ENCODE peak calls at places on chromosomes 4 and X, in seven cellular contexts. One of them, this sample, is unnamed.

GRCh38 chrX:111756486-111756885 is 75.5 kb downstream of the ALG13 start:
- DNase-seq in A549: no peak
- DNase-seq in HL-60: no peak
- DNase-seq in stomach: no peak
- DNase-seq in H9: no peak
- DNase-seq in activated B cell treated with CpG ODN at 0.5 μM for 24 hours: no peak
- DNase-seq in AG09309: no peak
- DNase-seq in this sample: no peak

GRCh38 chrX:132631579-132632232 is 142.9 kb upstream of the MBNL3 start:
- DNase-seq in A549: peak; percentile 36
- DNase-seq in HL-60: peak; percentile 12
- DNase-seq in stomach: no peak
- DNase-seq in H9: no peak
- DNase-seq in activated B cell treated with CpG ODN at 0.5 μM for 24 hours: no peak
- DNase-seq in AG09309: peak; percentile 11
- DNase-seq in this sample: no peak

GRCh38 chr4:80143305-80143679 is 54.0 kb upstream of the PRDM8 start:
- DNase-seq in A549: no peak
- DNase-seq in HL-60: no peak
- DNase-seq in stomach: no peak
- DNase-seq in H9: no peak
- DNase-seq in activated B cell treated with CpG ODN at 0.5 μM for 24 hours: no peak
- DNase-seq in AG09309: no peak
- DNase-seq in this sample: no peak

GRCh38 chr4:85734446-85734845 is 259.5 kb downstream of the ARHGAP24 start:
- DNase-seq in A549: no peak
- DNase-seq in HL-60: no peak
- DNase-seq in stomach: no peak
- DNase-seq in H9: no peak
- DNase-seq in activated B cell treated with CpG ODN at 0.5 μM for 24 hours: no peak
- DNase-seq in AG09309: no peak
- DNase-seq in this sample: no peak

GRCh38 chr4:176805155-176805554 is 12.4 kb upstream of the VEGFC start:
- DNase-seq in A549: no peak
- DNase-seq in HL-60: no peak
- DNase-seq in stomach: no peak
- DNase-seq in H9: no peak
- DNase-seq in activated B cell treated with CpG ODN at 0.5 μM for 24 hours: no peak
- DNase-seq in AG09309: no peak
- DNase-seq in this sample: no peak

GRCh38 chr4:1300466-1301455 is 11.1 kb downstream of the MAEA start:
- DNase-seq in A549: no peak
- DNase-seq in HL-60: peak; percentile 99
- DNase-seq in stomach: peak; percentile 53
- DNase-seq in H9: no peak
- DNase-seq in activated B cell treated with CpG ODN at 0.5 μM for 24 hours: no peak
- DNase-seq in AG09309: peak; percentile 43
- DNase-seq in this sample: no peak

GRCh38 chr4:14856076-14856926 is 146.0 kb upstream of the CPEB2 start:
- DNase-seq in A549: peak; percentile 88
- DNase-seq in HL-60: peak; percentile 61
- DNase-seq in stomach: peak; percentile 58
- DNase-seq in H9: no peak
- DNase-seq in activated B cell treated with CpG ODN at 0.5 μM for 24 hours: no peak
- DNase-seq in AG09309: peak; percentile 83
- DNase-seq in this sample: no peak

GRCh38 chrX:6074532-6074931 is 154.1 kb downstream of the NLGN4X start:
- DNase-seq in A549: no peak
- DNase-seq in HL-60: no peak
- DNase-seq in stomach: no peak
- DNase-seq in H9: no peak
- DNase-seq in activated B cell treated with CpG ODN at 0.5 μM for 24 hours: no peak
- DNase-seq in AG09309: no peak
- DNase-seq in this sample: no peak

GRCh38 chrX:334971-335757 is 16.6 kb upstream of the GTPBP6 start:
- DNase-seq in A549: no peak
- DNase-seq in HL-60: no peak
- DNase-seq in stomach: no peak
- DNase-seq in H9: no peak
- DNase-seq in activated B cell treated with CpG ODN at 0.5 μM for 24 hours: no peak
- DNase-seq in AG09309: no peak
- DNase-seq in this sample: no peak

GRCh38 chr4:168677063-168677462 is 180.2 kb downstream of the PALLD start:
- DNase-seq in A549: no peak
- DNase-seq in HL-60: no peak
- DNase-seq in stomach: no peak
- DNase-seq in H9: no peak
- DNase-seq in activated B cell treated with CpG ODN at 0.5 μM for 24 hours: no peak
- DNase-seq in AG09309: no peak
- DNase-seq in this sample: no peak

GRCh38 chr4:2174061-2174460 is 67.9 kb downstream of the HAUS3 start:
- DNase-seq in A549: no peak
- DNase-seq in HL-60: no peak
- DNase-seq in stomach: no peak
- DNase-seq in H9: no peak
- DNase-seq in activated B cell treated with CpG ODN at 0.5 μM for 24 hours: no peak
- DNase-seq in AG09309: no peak
- DNase-seq in this sample: no peak

GRCh38 chrX:13885591-13885990 is 68.7 kb upstream of the GPM6B start:
- DNase-seq in A549: no peak
- DNase-seq in HL-60: no peak
- DNase-seq in stomach: no peak
- DNase-seq in H9: no peak
- DNase-seq in activated B cell treated with CpG ODN at 0.5 μM for 24 hours: no peak
- DNase-seq in AG09309: no peak
- DNase-seq in this sample: no peak

GRCh38 chr4:139913995-139914394 is 240.0 kb downstream of the MAML3 start:
- DNase-seq in A549: no peak
- DNase-seq in HL-60: no peak
- DNase-seq in stomach: no peak
- DNase-seq in H9: no peak
- DNase-seq in activated B cell treated with CpG ODN at 0.5 μM for 24 hours: no peak
- DNase-seq in AG09309: peak; percentile 40
- DNase-seq in this sample: no peak

GRCh38 chr4:7001271-7001670 is 41.9 kb upstream of the TADA2B start:
- DNase-seq in A549: no peak
- DNase-seq in HL-60: no peak
- DNase-seq in stomach: no peak
- DNase-seq in H9: no peak
- DNase-seq in activated B cell treated with CpG ODN at 0.5 μM for 24 hours: no peak
- DNase-seq in AG09309: no peak
- DNase-seq in this sample: no peak

GRCh38 chr4:7434766-7435150 is at the start of gene PSAPL1:
- DNase-seq in A549: peak; percentile 35
- DNase-seq in HL-60: no peak
- DNase-seq in stomach: peak; percentile 74
- DNase-seq in H9: peak; percentile 74
- DNase-seq in activated B cell treated with CpG ODN at 0.5 μM for 24 hours: no peak
- DNase-seq in AG09309: no peak
- DNase-seq in this sample: no peak

GRCh38 chrX:18179446-18179845 is 41.2 kb downstream of the BEND2 start:
- DNase-seq in A549: no peak
- DNase-seq in HL-60: no peak
- DNase-seq in stomach: no peak
- DNase-seq in H9: no peak
- DNase-seq in activated B cell treated with CpG ODN at 0.5 μM for 24 hours: no peak
- DNase-seq in AG09309: no peak
- DNase-seq in this sample: no peak

GRCh38 chr4:137819964-137820383 is 287.7 kb upstream of the PCDH18 start:
- DNase-seq in A549: peak; percentile 53
- DNase-seq in HL-60: peak; percentile 26
- DNase-seq in stomach: no peak
- DNase-seq in H9: peak; percentile 60
- DNase-seq in activated B cell treated with CpG ODN at 0.5 μM for 24 hours: no peak
- DNase-seq in AG09309: peak; percentile 17
- DNase-seq in this sample: no peak

GRCh38 chr4:99378876-99379275 is 26.3 kb upstream of the ADH1C start:
- DNase-seq in A549: no peak
- DNase-seq in HL-60: no peak
- DNase-seq in stomach: no peak
- DNase-seq in H9: no peak
- DNase-seq in activated B cell treated with CpG ODN at 0.5 μM for 24 hours: no peak
- DNase-seq in AG09309: no peak
- DNase-seq in this sample: no peak

GRCh38 chrX:24332868-24333267 is 19.0 kb upstream of the SUPT20HL2 start:
- DNase-seq in A549: no peak
- DNase-seq in HL-60: no peak
- DNase-seq in stomach: no peak
- DNase-seq in H9: no peak
- DNase-seq in activated B cell treated with CpG ODN at 0.5 μM for 24 hours: no peak
- DNase-seq in AG09309: no peak
- DNase-seq in this sample: no peak

GRCh38 chrX:111041018-111041462 is 55.0 kb upstream of the PAK3 start:
- DNase-seq in A549: peak; percentile 51
- DNase-seq in HL-60: peak; percentile 71
- DNase-seq in stomach: no peak
- DNase-seq in H9: no peak
- DNase-seq in activated B cell treated with CpG ODN at 0.5 μM for 24 hours: no peak
- DNase-seq in AG09309: peak; percentile 87
- DNase-seq in this sample: no peak

GRCh38 chrX:124015721-124016120 is 54.2 kb downstream of the STAG2 start:
- DNase-seq in A549: no peak
- DNase-seq in HL-60: no peak
- DNase-seq in stomach: no peak
- DNase-seq in H9: no peak
- DNase-seq in activated B cell treated with CpG ODN at 0.5 μM for 24 hours: no peak
- DNase-seq in AG09309: no peak
- DNase-seq in this sample: no peak

GRCh38 chrX:124023838-124024238 is 62.3 kb downstream of the STAG2 start:
- DNase-seq in A549: peak; percentile 20
- DNase-seq in HL-60: no peak
- DNase-seq in stomach: no peak
- DNase-seq in H9: no peak
- DNase-seq in activated B cell treated with CpG ODN at 0.5 μM for 24 hours: no peak
- DNase-seq in AG09309: no peak
- DNase-seq in this sample: no peak

GRCh38 chrX:124018031-124018430 is 56.5 kb downstream of the STAG2 start:
- DNase-seq in A549: no peak
- DNase-seq in HL-60: no peak
- DNase-seq in stomach: no peak
- DNase-seq in H9: no peak
- DNase-seq in activated B cell treated with CpG ODN at 0.5 μM for 24 hours: no peak
- DNase-seq in AG09309: no peak
- DNase-seq in this sample: no peak
- TF ChIP-seq CTCF in A549: peak; percentile 25
- TF ChIP-seq CTCF in HL-60: no peak
- TF ChIP-seq CTCF in stomach: no peak
- TF ChIP-seq CTCF in H9: no peak
- TF ChIP-seq CTCF in activated B cell treated with CpG ODN at 0.5 μM for 24 hours: no peak
- TF ChIP-seq CTCF in AG09309: peak; percentile 20
- TF ChIP-seq CTCF in this sample: no peak

GRCh38 chr4:152666946-152667345 is 12.9 kb downstream of the TMEM154 start:
- DNase-seq in A549: no peak
- DNase-seq in HL-60: no peak
- DNase-seq in stomach: no peak
- DNase-seq in H9: no peak
- DNase-seq in activated B cell treated with CpG ODN at 0.5 μM for 24 hours: no peak
- DNase-seq in AG09309: no peak
- DNase-seq in this sample: no peak
- TF ChIP-seq CTCF in A549: no peak
- TF ChIP-seq CTCF in HL-60: no peak
- TF ChIP-seq CTCF in stomach: no peak
- TF ChIP-seq CTCF in H9: no peak
- TF ChIP-seq CTCF in activated B cell treated with CpG ODN at 0.5 μM for 24 hours: no peak
- TF ChIP-seq CTCF in AG09309: no peak
- TF ChIP-seq CTCF in this sample: no peak

GRCh38 chr4:89609756-89610155 is 227.2 kb downstream of the SNCA start:
- DNase-seq in A549: no peak
- DNase-seq in HL-60: no peak
- DNase-seq in stomach: no peak
- DNase-seq in H9: no peak
- DNase-seq in activated B cell treated with CpG ODN at 0.5 μM for 24 hours: no peak
- DNase-seq in AG09309: no peak
- DNase-seq in this sample: no peak

GRCh38 chr4:89614155-89614554 is 222.8 kb downstream of the SNCA start:
- DNase-seq in A549: no peak
- DNase-seq in HL-60: no peak
- DNase-seq in stomach: no peak
- DNase-seq in H9: no peak
- DNase-seq in activated B cell treated with CpG ODN at 0.5 μM for 24 hours: no peak
- DNase-seq in AG09309: no peak
- DNase-seq in this sample: no peak

GRCh38 chr4:89615056-89615455 is 221.9 kb downstream of the SNCA start:
- DNase-seq in A549: no peak
- DNase-seq in HL-60: no peak
- DNase-seq in stomach: no peak
- DNase-seq in H9: no peak
- DNase-seq in activated B cell treated with CpG ODN at 0.5 μM for 24 hours: no peak
- DNase-seq in AG09309: no peak
- DNase-seq in this sample: no peak

DNA sequence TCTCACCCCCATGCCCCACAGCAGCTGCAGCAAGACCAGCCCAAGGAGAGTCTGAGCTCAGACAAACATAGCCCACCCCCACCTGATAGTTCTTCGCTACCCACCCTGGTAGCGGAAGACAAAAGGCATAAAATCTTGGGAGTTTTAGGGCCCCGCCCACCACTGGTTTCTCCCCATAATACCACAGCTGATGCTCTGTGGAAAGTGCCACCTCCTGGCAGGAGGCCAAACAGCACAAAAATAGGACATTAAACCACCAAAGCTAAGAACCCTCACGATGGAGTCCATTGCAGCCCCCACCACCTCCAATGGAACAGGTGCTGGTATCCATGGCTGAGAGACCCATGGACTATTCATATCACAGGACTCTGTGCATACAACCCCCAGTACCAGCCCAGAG is 226.7 kb downstream of the SNCA start:
- DNase-seq in A549: no peak
- DNase-seq in HL-60: no peak
- DNase-seq in stomach: no peak
- DNase-seq in H9: no peak
- DNase-seq in activated B cell treated with CpG ODN at 0.5 μM for 24 hours: no peak
- DNase-seq in AG09309: no peak
- DNase-seq in this sample: no peak
- TF ChIP-seq CTCF in A549: no peak
- TF ChIP-seq CTCF in HL-60: no peak
- TF ChIP-seq CTCF in stomach: no peak
- TF ChIP-seq CTCF in H9: no peak
- TF ChIP-seq CTCF in activated B cell treated with CpG ODN at 0.5 μM for 24 hours: no peak
- TF ChIP-seq CTCF in AG09309: no peak
- TF ChIP-seq CTCF in this sample: no peak

GRCh38 chr4:40232610-40233009 is 35.8 kb downstream of the RHOH start:
- DNase-seq in A549: no peak
- DNase-seq in HL-60: peak; percentile 52
- DNase-seq in stomach: no peak
- DNase-seq in H9: no peak
- DNase-seq in activated B cell treated with CpG ODN at 0.5 μM for 24 hours: no peak
- DNase-seq in AG09309: no peak
- DNase-seq in this sample: no peak

GRCh38 chr4:40225497-40225896 is 28.7 kb downstream of the RHOH start:
- DNase-seq in A549: no peak
- DNase-seq in HL-60: no peak
- DNase-seq in stomach: no peak
- DNase-seq in H9: no peak
- DNase-seq in activated B cell treated with CpG ODN at 0.5 μM for 24 hours: no peak
- DNase-seq in AG09309: no peak
- DNase-seq in this sample: no peak

GRCh38 chr4:40227284-40227683 is 30.5 kb downstream of the RHOH start:
- DNase-seq in A549: no peak
- DNase-seq in HL-60: peak; percentile 35
- DNase-seq in stomach: no peak
- DNase-seq in H9: no peak
- DNase-seq in activated B cell treated with CpG ODN at 0.5 μM for 24 hours: no peak
- DNase-seq in AG09309: no peak
- DNase-seq in this sample: no peak

GRCh38 chr4:40231464-40231863 is 34.6 kb downstream of the RHOH start:
- DNase-seq in A549: no peak
- DNase-seq in HL-60: no peak
- DNase-seq in stomach: no peak
- DNase-seq in H9: no peak
- DNase-seq in activated B cell treated with CpG ODN at 0.5 μM for 24 hours: no peak
- DNase-seq in AG09309: no peak
- DNase-seq in this sample: no peak

GRCh38 chr4:40228497-40229365 is 31.9 kb downstream of the RHOH start:
- DNase-seq in A549: peak; percentile 38
- DNase-seq in HL-60: no peak
- DNase-seq in stomach: no peak
- DNase-seq in H9: peak; percentile 49
- DNase-seq in activated B cell treated with CpG ODN at 0.5 μM for 24 hours: no peak
- DNase-seq in AG09309: no peak
- DNase-seq in this sample: no peak
- TF ChIP-seq CTCF in A549: peak; percentile 19
- TF ChIP-seq CTCF in HL-60: no peak
- TF ChIP-seq CTCF in stomach: no peak
- TF ChIP-seq CTCF in H9: peak; percentile 80
- TF ChIP-seq CTCF in activated B cell treated with CpG ODN at 0.5 μM for 24 hours: no peak
- TF ChIP-seq CTCF in AG09309: peak; percentile 25
- TF ChIP-seq CTCF in this sample: no peak